ENCODE peak calls at places on chromosomes 16 and 17, in eight cellular contexts. P, U, C, J, Z, S, W and E are unnamed samples.

GRCh38 chr17:20092292-20092867 is 83.2 kb downstream of the SPECC1 start:
- DNase-seq in J (no peak), C (no peak), S (no peak), U (no peak), Z (peak; percentile 52), W (no peak), P (no peak), E (no peak)

GRCh38 chr16:77611386-77611785 is 110.9 kb upstream of the NUDT7 start:
- DNase-seq in C (no peak), W (no peak), P (no peak), J (no peak), U (no peak), Z (no peak), S (no peak), E (no peak)

GRCh38 chr17:44761932-44762810 is 3.4 kb downstream of the ADAM11 start:
- DNase-seq in Z (no peak), S (no peak), C (no peak), J (no peak), W (no peak), P (no peak), U (no peak), E (no peak)

GRCh38 chr17:28405632-28406477 is at the start of gene SLC46A1:
- DNase-seq in Z (peak; percentile 95), S (peak; percentile 74), P (peak; percentile 67), J (peak; percentile 48), U (peak; percentile 83), W (peak; percentile 65), C (peak; percentile 73), E (peak; percentile 76)

GRCh38 chr17:10683853-10684252 is 13.5 kb downstream of the SCO1 start:
- DNase-seq in C (no peak), P (no peak), Z (no peak), S (no peak), U (no peak), W (no peak), J (no peak), E (no peak)

GRCh38 chr16:81786321-81786720 is 7.2 kb downstream of the PLCG2 start:
- DNase-seq in W (no peak), S (no peak), C (no peak), J (no peak), Z (peak; percentile 60), U (no peak), P (no peak), E (no peak)

GRCh38 chr17:52686140-52686539 is 527.6 kb upstream of the CA10 start:
- DNase-seq in J (no peak), P (no peak), U (no peak), W (no peak), Z (no peak), C (no peak), S (no peak), E (no peak)

GRCh38 chr16:28298511-28298878 is 6.2 kb downstream of the SBK1 start:
- DNase-seq in W (no peak), J (no peak), P (no peak), U (no peak), C (no peak), Z (peak; percentile 84), S (no peak), E (no peak)

GRCh38 chr16:29906520-29907244 is 6.4 kb downstream of the ASPHD1 start:
- DNase-seq in J (no peak), U (no peak), W (no peak), C (no peak), P (no peak), Z (no peak), S (no peak), E (no peak)

GRCh38 chr17:40314557-40314953 is 5.6 kb downstream of the RARA start:
- DNase-seq in W (no peak), U (peak; percentile 93), S (peak; percentile 98), C (peak; percentile 92), J (no peak), P (peak; percentile 12), Z (peak; percentile 59), E (no peak)

GRCh38 chr16:9593440-9593839 is 502.0 kb downstream of the HAPSTR1 start:
- DNase-seq in W (no peak), J (no peak), S (no peak), P (no peak), C (no peak), U (no peak), Z (no peak), E (no peak)

GRCh38 chr17:47717261-47717697 is 15.8 kb upstream of the TBX21 start:
- DNase-seq in Z (no peak), U (no peak), W (no peak), P (no peak), C (no peak), J (no peak), S (no peak), E (no peak)

GRCh38 chr17:2468270-2468669 is 43.4 kb downstream of the METTL16 start:
- DNase-seq in P (no peak), C (no peak), J (no peak), S (no peak), U (no peak), W (no peak), Z (no peak), E (no peak)

GRCh38 chr16:87874639-87875472 is 5.5 kb upstream of the SLC7A5 start:
- DNase-seq in S (no peak), P (no peak), W (no peak), Z (peak; percentile 90), J (no peak), U (no peak), C (no peak), E (no peak)

GRCh38 chr16:88393034-88393433 is 10.3 kb downstream of the ZNF469 start:
- DNase-seq in S (peak; percentile 90), Z (no peak), C (no peak), J (no peak), U (peak; percentile 76), P (no peak), W (no peak), E (no peak)

GRCh38 chr17:77875051-77875780 is 83.3 kb upstream of the TNRC6C start:
- DNase-seq in Z (no peak), C (no peak), W (no peak), J (no peak), S (no peak), U (no peak), P (peak; percentile 3), E (no peak)

GRCh38 chr16:30406911-30407793 is at the start of gene ZNF771:
- DNase-seq in W (peak; percentile 85), U (peak; percentile 97), Z (peak; percentile 98), P (peak; percentile 89), J (peak; percentile 79), C (peak; percentile 96), S (peak; percentile 95), E (peak; percentile 93)

GRCh38 chr17:75691371-75692290 is 24.5 kb downstream of the SAP30BP start:
- DNase-seq in J (no peak), C (no peak), S (no peak), U (no peak), W (no peak), P (no peak), Z (no peak), E (no peak)

GRCh38 chr17:67441052-67441738 is 64.1 kb downstream of the PITPNC1 start:
- DNase-seq in P (no peak), C (peak; percentile 40), W (no peak), S (no peak), Z (peak; percentile 28), J (no peak), U (no peak), E (no peak)

GRCh38 chr17:50090971-50091950 is 3.9 kb upstream of the PDK2 start:
- DNase-seq in U (peak; percentile 48), W (no peak), Z (no peak), C (no peak), S (no peak), P (no peak), J (no peak), E (no peak)

GRCh38 chr17:50087246-50087911 is 7.8 kb upstream of the PDK2 start:
- DNase-seq in P (peak; percentile 86), J (peak; percentile 83), W (peak; percentile 72), Z (peak; percentile 99), S (peak; percentile 86), U (peak; percentile 86), C (peak; percentile 78), E (peak; percentile 81)

GRCh38 chr17:50088952-50089825 is 6.0 kb upstream of the PDK2 start:
- DNase-seq in S (no peak), C (no peak), P (no peak), U (peak; percentile 45), J (no peak), Z (no peak), W (no peak), E (no peak)

GRCh38 chr17:50090071-50090470 is 5.1 kb upstream of the PDK2 start:
- DNase-seq in S (no peak), J (no peak), U (peak; percentile 48), C (no peak), W (no peak), P (no peak), Z (no peak), E (no peak)

DNA sequence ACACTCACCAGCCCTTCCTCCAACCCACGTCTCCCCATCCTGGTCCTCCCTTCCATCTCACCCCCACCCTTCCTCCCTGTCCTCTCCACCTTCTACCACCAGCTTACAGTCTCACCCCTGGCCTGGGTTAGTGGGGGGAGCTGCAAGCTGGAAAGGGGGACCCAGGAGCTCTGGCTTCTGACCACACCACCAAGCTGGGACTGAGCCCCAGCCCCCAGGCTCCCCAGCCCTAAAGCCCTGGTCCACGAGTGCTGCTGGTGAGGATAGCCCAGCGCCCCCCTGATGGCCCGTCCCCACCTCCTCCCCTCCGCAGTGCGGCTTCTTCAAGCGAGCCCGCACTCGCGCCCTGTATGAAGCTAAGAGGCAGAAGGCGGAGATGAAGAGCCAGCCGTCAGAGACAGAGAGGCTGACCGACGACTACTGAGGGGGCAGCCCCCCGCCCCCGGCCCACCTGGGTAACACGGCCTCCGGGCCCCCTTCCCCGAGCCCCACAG is 7.2 kb upstream of the PDK2 start:
- DNase-seq in Z (no peak), S (no peak), U (peak; percentile 54), P (no peak), C (no peak), J (no peak), W (no peak), E (no peak)
- TF ChIP-seq CTCF in Z (no peak), S (no peak), U (no peak), P (no peak), C (no peak), J (no peak), W (no peak), E (no peak)

GRCh38 chr17:61397086-61397842 is 2.4 kb upstream of the TBX2 start:
- DNase-seq in Z (peak; percentile 88), S (no peak), C (no peak), P (peak; percentile 67), J (no peak), W (no peak), U (peak; percentile 72), E (peak; percentile 73)
- TF ChIP-seq CTCF in Z (peak; percentile 40), S (no peak), C (no peak), P (no peak), J (no peak), W (no peak), U (no peak), E (no peak)

GRCh38 chr16:64983983-64984382 is 137.9 kb downstream of the CDH11 start:
- DNase-seq in C (no peak), P (peak; percentile 30), Z (peak; percentile 90), U (peak; percentile 61), S (no peak), W (no peak), J (peak; percentile 8), E (peak; percentile 48)
- TF ChIP-seq CTCF in C (no peak), P (peak; percentile 39), Z (peak; percentile 92), U (peak; percentile 38), S (peak; percentile 34), W (peak; percentile 47), J (peak; percentile 57), E (peak; percentile 62)

DNA sequence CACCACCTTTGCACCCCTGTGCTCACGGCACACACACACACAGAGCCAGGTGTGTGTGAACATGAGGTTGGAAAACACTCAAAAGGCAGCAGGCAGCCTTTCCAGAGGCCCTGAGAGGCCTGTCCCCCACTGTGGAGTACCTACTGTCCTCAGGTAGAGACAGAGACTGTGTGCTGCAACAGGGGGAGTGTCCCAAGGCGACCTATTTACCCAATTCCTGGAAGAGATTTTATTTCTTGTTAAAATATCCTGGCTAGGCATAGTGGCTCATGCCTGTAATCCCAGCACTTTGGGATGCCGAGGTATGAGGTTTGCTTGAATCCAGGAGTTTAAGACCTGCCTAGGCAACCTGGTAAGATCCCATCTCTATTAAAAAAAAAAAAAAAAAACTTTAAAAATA is 108.5 kb downstream of the COPRS start:
- DNase-seq in W (no peak), S (no peak), J (no peak), Z (no peak), P (no peak), C (no peak), U (no peak), E (no peak)
- TF ChIP-seq CTCF in W (no peak), S (no peak), J (no peak), Z (no peak), P (no peak), C (no peak), U (no peak), E (no peak)